ENCODE peak calls at places on chromosome 4, in ten cellular contexts. One of them, this sample, is unnamed.

GRCh38 chr4:128810331-128810870 is 901 bp downstream of the JADE1 start:
- DNase-seq in heart left ventricle: peak; percentile 23
- DNase-seq in ovary: peak; percentile 29
- DNase-seq in transverse colon: peak; percentile 43
- DNase-seq in stomach: peak; percentile 32
- DNase-seq in thyroid gland: peak; percentile 51
- DNase-seq in tibial nerve: peak; percentile 23
- DNase-seq in body of pancreas: peak; percentile 60
- DNase-seq in Peyer's patch: no peak
- DNase-seq in IMR-90: peak; percentile 46
- DNase-seq in this sample: no peak

GRCh38 chr4:111919666-111920065 is 225.6 kb upstream of the FAM241A start:
- DNase-seq in heart left ventricle: no peak
- DNase-seq in body of pancreas: no peak
- DNase-seq in thyroid gland: no peak
- DNase-seq in transverse colon: no peak
- DNase-seq in Peyer's patch: no peak
- DNase-seq in stomach: no peak
- DNase-seq in IMR-90: no peak
- DNase-seq in tibial nerve: no peak
- DNase-seq in ovary: no peak
- DNase-seq in this sample: no peak

GRCh38 chr4:99403380-99404194 is 31.6 kb downstream of the ADH7 start:
- DNase-seq in ovary: no peak
- DNase-seq in body of pancreas: no peak
- DNase-seq in heart left ventricle: no peak
- DNase-seq in thyroid gland: no peak
- DNase-seq in tibial nerve: no peak
- DNase-seq in stomach: no peak
- DNase-seq in Peyer's patch: no peak
- DNase-seq in IMR-90: peak; percentile 74
- DNase-seq in transverse colon: no peak
- DNase-seq in this sample: no peak

GRCh38 chr4:130563185-130563890 is 1467.4 kb downstream of the C4orf33 start:
- DNase-seq in transverse colon: no peak
- DNase-seq in body of pancreas: peak; percentile 63
- DNase-seq in heart left ventricle: peak; percentile 23
- DNase-seq in tibial nerve: peak; percentile 41
- DNase-seq in stomach: peak; percentile 30
- DNase-seq in thyroid gland: peak; percentile 23
- DNase-seq in IMR-90: peak; percentile 72
- DNase-seq in Peyer's patch: no peak
- DNase-seq in ovary: no peak
- DNase-seq in this sample: peak; percentile 73

GRCh38 chr4:96063639-96064038 is 223.7 kb downstream of the PDHA2 start:
- DNase-seq in stomach: no peak
- DNase-seq in Peyer's patch: no peak
- DNase-seq in body of pancreas: no peak
- DNase-seq in IMR-90: no peak
- DNase-seq in thyroid gland: no peak
- DNase-seq in tibial nerve: no peak
- DNase-seq in heart left ventricle: no peak
- DNase-seq in ovary: no peak
- DNase-seq in transverse colon: no peak
- DNase-seq in this sample: no peak

GRCh38 chr4:16609170-16609758 is 289.2 kb downstream of the LDB2 start:
- DNase-seq in stomach: no peak
- DNase-seq in Peyer's patch: no peak
- DNase-seq in IMR-90: no peak
- DNase-seq in body of pancreas: no peak
- DNase-seq in thyroid gland: no peak
- DNase-seq in tibial nerve: no peak
- DNase-seq in ovary: no peak
- DNase-seq in transverse colon: no peak
- DNase-seq in heart left ventricle: no peak
- DNase-seq in this sample: no peak

GRCh38 chr4:102665527-102665926 is 95.2 kb downstream of the MANBA start:
- DNase-seq in body of pancreas: no peak
- DNase-seq in ovary: no peak
- DNase-seq in thyroid gland: no peak
- DNase-seq in transverse colon: no peak
- DNase-seq in Peyer's patch: no peak
- DNase-seq in tibial nerve: no peak
- DNase-seq in IMR-90: peak; percentile 2
- DNase-seq in stomach: no peak
- DNase-seq in heart left ventricle: no peak
- DNase-seq in this sample: no peak

GRCh38 chr4:122922877-122923511 is 597 bp upstream of the NUDT6 start:
- DNase-seq in IMR-90: peak; percentile 82
- DNase-seq in transverse colon: peak; percentile 88
- DNase-seq in body of pancreas: peak; percentile 73
- DNase-seq in Peyer's patch: peak; percentile 84
- DNase-seq in thyroid gland: peak; percentile 83
- DNase-seq in tibial nerve: peak; percentile 80
- DNase-seq in ovary: peak; percentile 75
- DNase-seq in heart left ventricle: peak; percentile 88
- DNase-seq in stomach: peak; percentile 83
- DNase-seq in this sample: peak; percentile 92

GRCh38 chr4:183405371-183405770 is 39.1 kb upstream of the CDKN2AIP start:
- DNase-seq in transverse colon: no peak
- DNase-seq in tibial nerve: no peak
- DNase-seq in IMR-90: no peak
- DNase-seq in ovary: no peak
- DNase-seq in stomach: no peak
- DNase-seq in body of pancreas: no peak
- DNase-seq in thyroid gland: no peak
- DNase-seq in Peyer's patch: no peak
- DNase-seq in heart left ventricle: no peak
- DNase-seq in this sample: no peak

GRCh38 chr4:80307183-80307735 is 28.3 kb upstream of the CFAP299 start:
- DNase-seq in Peyer's patch: no peak
- DNase-seq in stomach: no peak
- DNase-seq in heart left ventricle: no peak
- DNase-seq in thyroid gland: no peak
- DNase-seq in body of pancreas: no peak
- DNase-seq in IMR-90: peak; percentile 41
- DNase-seq in ovary: no peak
- DNase-seq in tibial nerve: no peak
- DNase-seq in transverse colon: no peak
- DNase-seq in this sample: peak; percentile 22

GRCh38 chr4:26206339-26206738 is 114.5 kb upstream of the RBPJ start:
- DNase-seq in transverse colon: no peak
- DNase-seq in heart left ventricle: peak; percentile 46
- DNase-seq in Peyer's patch: no peak
- DNase-seq in ovary: no peak
- DNase-seq in body of pancreas: peak; percentile 43
- DNase-seq in tibial nerve: peak; percentile 75
- DNase-seq in thyroid gland: no peak
- DNase-seq in IMR-90: peak; percentile 92
- DNase-seq in stomach: no peak
- DNase-seq in this sample: peak; percentile 48

GRCh38 chr4:98482847-98483806 is 175.3 kb downstream of the TSPAN5 start:
- DNase-seq in thyroid gland: no peak
- DNase-seq in Peyer's patch: no peak
- DNase-seq in ovary: no peak
- DNase-seq in IMR-90: peak; percentile 68
- DNase-seq in stomach: no peak
- DNase-seq in tibial nerve: no peak
- DNase-seq in body of pancreas: no peak
- DNase-seq in transverse colon: no peak
- DNase-seq in heart left ventricle: no peak
- DNase-seq in this sample: peak; percentile 51

GRCh38 chr4:177441061-177441802 is 1.0 kb downstream of the AGA start:
- DNase-seq in transverse colon: peak; percentile 13
- DNase-seq in thyroid gland: no peak
- DNase-seq in IMR-90: peak; percentile 28
- DNase-seq in ovary: no peak
- DNase-seq in heart left ventricle: no peak
- DNase-seq in body of pancreas: no peak
- DNase-seq in Peyer's patch: no peak
- DNase-seq in tibial nerve: peak; percentile 10
- DNase-seq in stomach: no peak
- DNase-seq in this sample: no peak

GRCh38 chr4:66750273-66750672 is 795.0 kb downstream of the CENPC start:
- DNase-seq in stomach: no peak
- DNase-seq in transverse colon: no peak
- DNase-seq in thyroid gland: no peak
- DNase-seq in tibial nerve: no peak
- DNase-seq in body of pancreas: no peak
- DNase-seq in ovary: no peak
- DNase-seq in heart left ventricle: no peak
- DNase-seq in Peyer's patch: no peak
- DNase-seq in IMR-90: no peak
- DNase-seq in this sample: no peak

GRCh38 chr4:2535386-2536192 is 858 bp upstream of the FAM193A start:
- DNase-seq in transverse colon: peak; percentile 53
- DNase-seq in IMR-90: peak; percentile 5
- DNase-seq in tibial nerve: peak; percentile 20
- DNase-seq in heart left ventricle: peak; percentile 53
- DNase-seq in ovary: peak; percentile 82
- DNase-seq in body of pancreas: peak; percentile 35
- DNase-seq in thyroid gland: peak; percentile 14
- DNase-seq in stomach: peak; percentile 35
- DNase-seq in Peyer's patch: peak; percentile 67
- DNase-seq in this sample: no peak
- TF ChIP-seq CTCF in transverse colon: no peak
- TF ChIP-seq CTCF in IMR-90: no peak
- TF ChIP-seq CTCF in tibial nerve: peak; percentile 14
- TF ChIP-seq CTCF in heart left ventricle: peak; percentile 33
- TF ChIP-seq CTCF in ovary: no peak
- TF ChIP-seq CTCF in body of pancreas: no peak
- TF ChIP-seq CTCF in thyroid gland: no peak
- TF ChIP-seq CTCF in stomach: no peak
- TF ChIP-seq CTCF in Peyer's patch: peak; percentile 19
- TF ChIP-seq CTCF in this sample: no peak

GRCh38 chr4:2796261-2797187 is 3.6 kb downstream of the SH3BP2 start:
- DNase-seq in ovary: peak; percentile 43
- DNase-seq in thyroid gland: peak; percentile 79
- DNase-seq in IMR-90: peak; percentile 52
- DNase-seq in heart left ventricle: peak; percentile 15
- DNase-seq in tibial nerve: no peak
- DNase-seq in transverse colon: peak; percentile 84
- DNase-seq in body of pancreas: peak; percentile 97
- DNase-seq in stomach: peak; percentile 85
- DNase-seq in Peyer's patch: peak; percentile 88
- DNase-seq in this sample: peak; percentile 69
- TF ChIP-seq POLR2A in ovary: no peak
- TF ChIP-seq POLR2A in thyroid gland: no peak
- TF ChIP-seq POLR2A in IMR-90: no peak
- TF ChIP-seq POLR2A in heart left ventricle: no peak
- TF ChIP-seq POLR2A in tibial nerve: no peak
- TF ChIP-seq POLR2A in transverse colon: peak; percentile 68
- TF ChIP-seq POLR2A in body of pancreas: peak; percentile 11
- TF ChIP-seq POLR2A in stomach: no peak
- TF ChIP-seq POLR2A in Peyer's patch: no peak
- TF ChIP-seq POLR2A in this sample: no peak

GRCh38 chr4:153156263-153156662 is 48.0 kb upstream of the TRIM2 start:
- DNase-seq in ovary: no peak
- DNase-seq in IMR-90: no peak
- DNase-seq in tibial nerve: no peak
- DNase-seq in thyroid gland: no peak
- DNase-seq in transverse colon: no peak
- DNase-seq in Peyer's patch: no peak
- DNase-seq in stomach: no peak
- DNase-seq in heart left ventricle: no peak
- DNase-seq in body of pancreas: no peak
- DNase-seq in this sample: no peak
- TF ChIP-seq CTCF in ovary: no peak
- TF ChIP-seq CTCF in IMR-90: no peak
- TF ChIP-seq CTCF in tibial nerve: no peak
- TF ChIP-seq CTCF in thyroid gland: no peak
- TF ChIP-seq CTCF in transverse colon: no peak
- TF ChIP-seq CTCF in Peyer's patch: no peak
- TF ChIP-seq CTCF in stomach: no peak
- TF ChIP-seq CTCF in heart left ventricle: no peak
- TF ChIP-seq CTCF in body of pancreas: no peak
- TF ChIP-seq CTCF in this sample: no peak

DNA sequence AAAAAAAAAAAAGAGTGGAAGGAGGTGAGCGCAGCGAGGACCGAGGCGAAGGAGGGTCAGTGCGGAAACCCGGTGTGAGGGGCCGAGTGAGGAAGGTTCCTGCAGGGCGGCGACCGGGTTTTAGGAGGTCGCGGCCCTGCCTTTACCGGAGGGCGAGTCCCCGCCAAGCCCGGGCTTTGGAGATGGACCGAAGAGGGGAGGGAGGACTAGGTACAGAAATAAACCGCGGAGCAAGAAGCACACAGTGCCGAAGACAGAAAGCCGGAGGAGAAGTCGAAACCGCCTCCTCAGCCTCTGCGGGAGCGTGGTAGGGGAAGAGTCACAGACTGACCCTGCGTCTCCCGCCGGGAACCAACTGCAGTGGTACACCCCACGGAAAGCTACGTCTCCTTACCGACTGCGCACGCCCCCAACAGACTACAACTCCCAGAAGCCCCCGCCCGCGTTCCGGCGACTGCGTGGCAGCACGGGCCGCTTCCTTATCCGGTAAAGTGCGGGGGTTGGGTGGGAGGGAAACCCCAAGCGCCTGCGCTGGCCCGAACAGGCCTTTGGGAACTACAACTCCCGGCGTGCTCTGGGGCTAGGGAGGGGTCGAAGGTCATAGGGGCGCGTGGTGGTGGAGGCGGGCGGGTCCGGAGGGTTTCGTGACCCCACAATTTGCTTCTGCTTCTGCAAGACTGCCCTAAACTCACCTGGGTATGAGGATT is at the start of gene NFXL1:
- DNase-seq in body of pancreas: peak; percentile 97
- DNase-seq in stomach: peak; percentile 97
- DNase-seq in heart left ventricle: peak; percentile 97
- DNase-seq in ovary: peak; percentile 96
- DNase-seq in transverse colon: peak; percentile 98
- DNase-seq in Peyer's patch: peak; percentile 98
- DNase-seq in tibial nerve: peak; percentile 94
- DNase-seq in IMR-90: peak; percentile 96
- DNase-seq in thyroid gland: peak; percentile 99
- DNase-seq in this sample: peak; percentile 97
- TF ChIP-seq POLR2A in body of pancreas: peak; percentile 86
- TF ChIP-seq POLR2A in stomach: peak; percentile 61
- TF ChIP-seq POLR2A in heart left ventricle: no peak
- TF ChIP-seq POLR2A in ovary: peak; percentile 70
- TF ChIP-seq POLR2A in transverse colon: peak; percentile 87
- TF ChIP-seq POLR2A in Peyer's patch: peak; percentile 69
- TF ChIP-seq POLR2A in tibial nerve: peak; percentile 57
- TF ChIP-seq POLR2A in IMR-90: peak; percentile 85
- TF ChIP-seq POLR2A in thyroid gland: no peak
- TF ChIP-seq POLR2A in this sample: peak; percentile 93

GRCh38 chr4:182089326-182089725 is 153.9 kb upstream of the TENM3 start:
- DNase-seq in stomach: no peak
- DNase-seq in Peyer's patch: no peak
- DNase-seq in body of pancreas: no peak
- DNase-seq in transverse colon: no peak
- DNase-seq in heart left ventricle: no peak
- DNase-seq in tibial nerve: no peak
- DNase-seq in IMR-90: no peak
- DNase-seq in thyroid gland: peak; percentile 4
- DNase-seq in ovary: no peak
- DNase-seq in this sample: no peak
- TF ChIP-seq CTCF in stomach: no peak
- TF ChIP-seq CTCF in Peyer's patch: no peak
- TF ChIP-seq CTCF in body of pancreas: peak; percentile 55
- TF ChIP-seq CTCF in transverse colon: no peak
- TF ChIP-seq CTCF in heart left ventricle: no peak
- TF ChIP-seq CTCF in tibial nerve: no peak
- TF ChIP-seq CTCF in IMR-90: no peak
- TF ChIP-seq CTCF in thyroid gland: no peak
- TF ChIP-seq CTCF in ovary: no peak
- TF ChIP-seq CTCF in this sample: no peak

This sample was measured in endothelial cell of umbilical vein.